ENCODE peak calls at places on chromosomes 13 and 19, in six cellular contexts. N, K, G, M, U and Z are unnamed samples.

GRCh38 chr13:23516190-23516589 is 54.0 kb upstream of the TNFRSF19 start:
- DNase-seq in N (no peak), K (no peak), G (no peak), M (no peak), U (no peak), Z (no peak)

GRCh38 chr13:85582890-85583289 is 216.3 kb downstream of the SLITRK6 start:
- DNase-seq in N (no peak), K (no peak), G (no peak), M (no peak), U (peak; percentile 8), Z (no peak)

GRCh38 chr13:46289260-46289955 is 77.7 kb downstream of the LRRC63 start:
- DNase-seq in N (no peak), K (no peak), G (no peak), M (no peak), U (no peak), Z (no peak)

GRCh38 chr13:112032186-112032835 is 34.6 kb upstream of the SOX1 start:
- DNase-seq in N (no peak), K (peak; percentile 13), G (no peak), M (no peak), U (peak; percentile 4), Z (no peak)

GRCh38 chr13:99356216-99357089 is 49.3 kb upstream of the GPR183 start:
- DNase-seq in N (peak; percentile 69), K (peak; percentile 80), G (no peak), M (no peak), U (peak; percentile 94), Z (peak; percentile 77)

GRCh38 chr13:110628477-110628793 is 13.1 kb downstream of the NAXD start:
- DNase-seq in N (no peak), K (peak; percentile 61), G (no peak), M (no peak), U (peak; percentile 31), Z (no peak)

GRCh38 chr13:99395436-99395835 is 88.2 kb upstream of the GPR183 start:
- DNase-seq in N (no peak), K (no peak), G (no peak), M (no peak), U (no peak), Z (no peak)

GRCh38 chr19:38173324-38174041 is 50.5 kb downstream of the DPF1 start:
- DNase-seq in N (no peak), K (no peak), G (no peak), M (no peak), U (no peak), Z (no peak)

GRCh38 chr13:51848674-51849073 is 3.7 kb upstream of the TMEM272 start:
- DNase-seq in N (no peak), K (peak; percentile 69), G (no peak), M (no peak), U (peak; percentile 73), Z (no peak)

GRCh38 chr19:8489591-8490394 is 12.6 kb downstream of the PRAM1 start:
- DNase-seq in N (no peak), K (no peak), G (no peak), M (no peak), U (no peak), Z (no peak)

GRCh38 chr19:31110331-31110730 is 238.9 kb downstream of the TSHZ3 start:
- DNase-seq in N (no peak), K (peak; percentile 76), G (no peak), M (peak; percentile 26), U (peak; percentile 31), Z (no peak)

GRCh38 chr13:110381029-110381360 is 73.9 kb downstream of the COL4A2 start:
- DNase-seq in N (no peak), K (no peak), G (no peak), M (no peak), U (no peak), Z (no peak)

GRCh38 chr13:23963184-23963931 is 66.1 kb upstream of the C1QTNF9B start:
- DNase-seq in N (no peak), K (no peak), G (no peak), M (peak; percentile 69), U (no peak), Z (no peak)

GRCh38 chr19:47650695-47651094 is 41.8 kb downstream of the BICRA start:
- DNase-seq in N (no peak), K (no peak), G (no peak), M (no peak), U (no peak), Z (no peak)

GRCh38 chr19:50943074-50943828 is 9.6 kb downstream of the KLK5 start:
- DNase-seq in N (no peak), K (no peak), G (no peak), M (no peak), U (no peak), Z (no peak)

GRCh38 chr19:45935267-45935666 is 20.7 kb upstream of the NANOS2 start:
- DNase-seq in N (no peak), K (no peak), G (no peak), M (no peak), U (no peak), Z (no peak)

GRCh38 chr19:29495971-29496441 is 29.8 kb upstream of the VSTM2B start:
- DNase-seq in N (no peak), K (no peak), G (no peak), M (no peak), U (no peak), Z (no peak)

GRCh38 chr13:24745861-24746617 is 17.9 kb upstream of the RNF17 start:
- DNase-seq in N (peak; percentile 25), K (no peak), G (no peak), M (no peak), U (peak; percentile 7), Z (no peak)

GRCh38 chr13:90171649-90172048 is 1175.8 kb upstream of the MIR17HG start:
- DNase-seq in N (no peak), K (no peak), G (no peak), M (no peak), U (no peak), Z (no peak)

GRCh38 chr19:35571406-35571965 is 8.0 kb upstream of the ATP4A start:
- DNase-seq in N (no peak), K (no peak), G (no peak), M (no peak), U (no peak), Z (no peak)

GRCh38 chr13:23289917-23290357 is 109.2 kb downstream of the SGCG start:
- DNase-seq in N (no peak), K (peak; percentile 81), G (no peak), M (no peak), U (peak; percentile 80), Z (no peak)

GRCh38 chr19:1080360-1081161 is 13.6 kb downstream of the ARHGAP45 start:
- DNase-seq in N (no peak), K (no peak), G (no peak), M (no peak), U (no peak), Z (no peak)

GRCh38 chr19:33796164-33797100 is at the start of gene KCTD15:
- DNase-seq in N (no peak), K (peak; percentile 58), G (no peak), M (peak; percentile 73), U (peak; percentile 59), Z (peak; percentile 13)

GRCh38 chr13:36130542-36131214 is 504 bp downstream of the DCLK1 start:
- DNase-seq in N (no peak), K (peak; percentile 20), G (no peak), M (no peak), U (no peak), Z (no peak)

GRCh38 chr13:85806553-85807175 is 7.4 kb upstream of the SLITRK6 start:
- DNase-seq in N (no peak), K (peak; percentile 67), G (no peak), M (peak; percentile 39), U (peak; percentile 52), Z (no peak)

GRCh38 chr13:23632741-23633140 is 62.5 kb downstream of the TNFRSF19 start:
- DNase-seq in N (no peak), K (no peak), G (no peak), M (no peak), U (no peak), Z (no peak)

GRCh38 chr19:57280913-57281425 is 684 bp downstream of the ZNF460 start:
- DNase-seq in N (peak; percentile 45), K (peak; percentile 27), G (peak; percentile 0), M (no peak), U (no peak), Z (peak; percentile 5)

GRCh38 chr13:27027086-27027667 is 144.4 kb downstream of the USP12 start:
- DNase-seq in N (no peak), K (no peak), G (no peak), M (no peak), U (no peak), Z (no peak)